ENCODE peak calls at places on chromosomes 1 and 21, in eight cellular contexts. I is non-pigmented ciliary epithelial cell; O is CD4-positive, alpha-beta T cell; P is GM10248; M is keratinocyte; G is activated naive CD8-positive, alpha-beta T cell treated with anti-CD3 and anti-CD28 coated beads for 36 hours; E is iPS DF 6.9; Y is stimulated activated CD4-positive, alpha-beta T cell treated with anti-CD3 and anti-CD28 coated beads, Interleukin-4, amount 100 ng/mL, for 48 hours. K is an unnamed sample.

GRCh38 chr1:42844592-42845140 is 1.7 kb upstream of the ZNF691 start:
- DNase-seq in I (peak; percentile 19), O (no peak), P (no peak), M (no peak), G (no peak), E (no peak), Y (no peak), K (no peak)

GRCh38 chr1:60553730-60554129 is 480.2 kb upstream of the C1orf87 start:
- DNase-seq in I (no peak), O (no peak), P (no peak), M (no peak), G (no peak), E (no peak), Y (no peak), K (no peak)

GRCh38 chr1:248926401-248927182 is 20.6 kb downstream of the PGBD2 start:
- DNase-seq in I (peak; percentile 37), O (no peak), P (no peak), M (no peak), G (no peak), E (no peak), Y (no peak), K (no peak)

GRCh38 chr1:40315239-40315794 is 1.8 kb downstream of the COL9A2 start:
- DNase-seq in I (peak; percentile 54), O (peak; percentile 86), P (peak; percentile 88), M (peak; percentile 55), G (peak; percentile 85), E (peak; percentile 70), Y (peak; percentile 76), K (peak; percentile 95)

GRCh38 chr1:110612060-110612745 is 6.0 kb upstream of the KCNA2 start:
- DNase-seq in I (no peak), O (no peak), P (no peak), M (no peak), G (no peak), E (no peak), Y (no peak), K (peak; percentile 4)

GRCh38 chr1:66705100-66705499 is 47.2 kb upstream of the DYNLT5 start:
- DNase-seq in I (no peak), O (no peak), P (no peak), M (no peak), G (no peak), E (no peak), Y (no peak), K (no peak)

GRCh38 chr1:43545686-43546387 is 15.2 kb downstream of the PTPRF start:
- DNase-seq in I (no peak), O (no peak), P (no peak), M (no peak), G (peak; percentile 12), E (peak; percentile 88), Y (no peak), K (peak; percentile 97)

GRCh38 chr1:220681220-220681847 is 8.8 kb upstream of the C1orf115 start:
- DNase-seq in I (no peak), O (no peak), P (no peak), M (no peak), G (no peak), E (no peak), Y (no peak), K (no peak)

GRCh38 chr1:5758859-5759578 is 233.2 kb downstream of the NPHP4 start:
- DNase-seq in I (no peak), O (no peak), P (no peak), M (no peak), G (no peak), E (no peak), Y (no peak), K (no peak)

GRCh38 chr1:171645553-171646336 is 6.7 kb downstream of the MYOC start:
- DNase-seq in I (no peak), O (no peak), P (no peak), M (no peak), G (no peak), E (no peak), Y (no peak), K (no peak)

GRCh38 chr1:150161747-150162581 is 12.2 kb downstream of the PLEKHO1 start:
- DNase-seq in I (no peak), O (no peak), P (no peak), M (no peak), G (no peak), E (no peak), Y (no peak), K (peak; percentile 60)

GRCh38 chr1:24955161-24955560 is 25.1 kb upstream of the RUNX3 start:
- DNase-seq in I (peak; percentile 32), O (peak; percentile 59), P (peak; percentile 62), M (peak; percentile 98), G (peak; percentile 81), E (no peak), Y (peak; percentile 72), K (no peak)

GRCh38 chr1:234967121-234967520 is 161.5 kb downstream of the TOMM20 start:
- DNase-seq in I (no peak), O (no peak), P (no peak), M (no peak), G (no peak), E (no peak), Y (no peak), K (no peak)

GRCh38 chr21:44535963-44536362 is 4.0 kb downstream of the KRTAP10-1 start:
- DNase-seq in I (no peak), O (no peak), P (no peak), M (no peak), G (no peak), E (no peak), Y (no peak), K (no peak)

GRCh38 chr1:209029737-209030136 is 553.8 kb upstream of the CAMK1G start:
- DNase-seq in I (no peak), O (no peak), P (no peak), M (no peak), G (no peak), E (no peak), Y (no peak), K (no peak)

GRCh38 chr1:1489861-1490260 is 18.3 kb downstream of the ATAD3B start:
- DNase-seq in I (no peak), O (no peak), P (no peak), M (no peak), G (no peak), E (no peak), Y (no peak), K (no peak)

GRCh38 chr1:39632491-39633417 is 6.7 kb downstream of the HEYL start:
- DNase-seq in I (no peak), O (no peak), P (no peak), M (no peak), G (no peak), E (no peak), Y (no peak), K (peak; percentile 43)

GRCh38 chr1:202589190-202589680 is 121.0 kb downstream of the SYT2 start:
- DNase-seq in I (peak; percentile 100), O (no peak), P (no peak), M (peak; percentile 97), G (no peak), E (no peak), Y (no peak), K (peak; percentile 100)

GRCh38 chr1:1906185-1907097 is 8.6 kb upstream of the CALML6 start:
- DNase-seq in I (peak; percentile 28), O (peak; percentile 71), P (peak; percentile 83), M (no peak), G (peak; percentile 71), E (no peak), Y (peak; percentile 62), K (peak; percentile 88)

GRCh38 chr1:10692401-10693021 is 103.9 kb downstream of the CASZ1 start:
- DNase-seq in I (no peak), O (peak; percentile 66), P (peak; percentile 81), M (no peak), G (peak; percentile 76), E (no peak), Y (peak; percentile 67), K (peak; percentile 47)

GRCh38 chr21:26918318-26919065 is 48.4 kb downstream of the ADAMTS5 start:
- DNase-seq in I (no peak), O (no peak), P (no peak), M (no peak), G (no peak), E (no peak), Y (no peak), K (peak; percentile 21)

GRCh38 chr1:234532511-234532922 is 53.5 kb upstream of the TARBP1 start:
- DNase-seq in I (no peak), O (no peak), P (no peak), M (no peak), G (no peak), E (no peak), Y (no peak), K (no peak)

GRCh38 chr1:201374376-201374775 is 3.1 kb downstream of the TNNT2 start:
- DNase-seq in I (no peak), O (no peak), P (no peak), M (no peak), G (no peak), E (no peak), Y (no peak), K (peak; percentile 61)

GRCh38 chr1:209646558-209646957 is 5.7 kb downstream of the LAMB3 start:
- DNase-seq in I (no peak), O (no peak), P (no peak), M (peak; percentile 35), G (no peak), E (no peak), Y (no peak), K (peak; percentile 64)

GRCh38 chr1:110464340-110464739 is 13.4 kb downstream of the PROK1 start:
- DNase-seq in I (peak; percentile 46), O (no peak), P (no peak), M (no peak), G (no peak), E (no peak), Y (no peak), K (no peak)

GRCh38 chr21:39660596-39660995 is 47.9 kb downstream of the B3GALT5 start:
- DNase-seq in I (peak; percentile 83), O (no peak), P (no peak), M (no peak), G (no peak), E (no peak), Y (no peak), K (peak; percentile 87)

GRCh38 chr1:222618001-222618879 is at the start of gene MIA3:
- DNase-seq in I (no peak), O (peak; percentile 80), P (peak; percentile 93), M (no peak), G (peak; percentile 79), E (no peak), Y (peak; percentile 64), K (no peak)

GRCh38 chr1:110235181-110235838 is 25.2 kb downstream of the KCNC4 start:
- DNase-seq in I (no peak), O (no peak), P (no peak), M (no peak), G (no peak), E (no peak), Y (no peak), K (no peak)

GRCh38 chr1:21149862-21150432 is 26.8 kb downstream of the EIF4G3 start:
- DNase-seq in I (peak; percentile 82), O (no peak), P (no peak), M (peak; percentile 44), G (no peak), E (no peak), Y (no peak), K (peak; percentile 94)

GRCh38 chr1:193325042-193325441 is 138.6 kb upstream of the B3GALT2 start:
- DNase-seq in I (no peak), O (no peak), P (no peak), M (no peak), G (no peak), E (no peak), Y (no peak), K (no peak)

GRCh38 chr1:1170215-1170890 is 3.3 kb upstream of the TTLL10 start:
- DNase-seq in I (no peak), O (no peak), P (no peak), M (no peak), G (no peak), E (no peak), Y (no peak), K (no peak)

GRCh38 chr1:221723918-221724263 is 18.0 kb downstream of the DUSP10 start:
- DNase-seq in I (no peak), O (no peak), P (no peak), M (no peak), G (no peak), E (no peak), Y (no peak), K (peak; percentile 16)

GRCh38 chr1:27528701-27529637 is 39.0 kb upstream of the WASF2 start:
- DNase-seq in I (no peak), O (no peak), P (no peak), M (no peak), G (no peak), E (no peak), Y (no peak), K (peak; percentile 64)

K was measured in mesendoderm.